ENCODE peak calls at places on chromosomes 5 and 9, in six cellular contexts. N is EL, L is NAMALWA, I is T-helper 1 cell, H is neuronal stem cell, T is Calu3. D is an unnamed sample.

GRCh38 chr5:8386889-8387288 is 517.9 kb downstream of the MTRR start:
- DNase-seq in N (no peak), L (no peak), I (no peak), H (no peak), T (no peak), D (no peak)

GRCh38 chr9:106960238-106960637 is 97.3 kb downstream of the ZNF462 start:
- DNase-seq in N (no peak), L (no peak), I (no peak), H (no peak), T (no peak), D (no peak)

GRCh38 chr9:74006935-74007334 is 490.2 kb upstream of the RORB start:
- DNase-seq in N (no peak), L (peak), I (no peak), H (no peak), T (no peak), D (no peak)

GRCh38 chr9:79164396-79164795 is 407.4 kb upstream of the TLE4 start:
- DNase-seq in N (no peak), L (no peak), I (no peak), H (no peak), T (no peak), D (no peak)

GRCh38 chr5:80061005-80061404 is 25.9 kb downstream of the THBS4 start:
- DNase-seq in N (peak), L (no peak), I (no peak), H (no peak), T (no peak), D (no peak)

GRCh38 chr9:127181595-127182190 is 59.3 kb upstream of the ANGPTL2 start:
- DNase-seq in N (no peak), L (no peak), I (no peak), H (no peak), T (no peak), D (no peak)

GRCh38 chr5:150343994-150344393 is 13.5 kb upstream of the TCOF1 start:
- DNase-seq in N (no peak), L (no peak), I (no peak), H (no peak), T (no peak), D (no peak)

GRCh38 chr9:4548796-4549725 is 58.8 kb downstream of the SLC1A1 start:
- DNase-seq in N (peak), L (peak), I (no peak), H (peak), T (peak), D (no peak)

GRCh38 chr9:72557549-72557948 is 36.1 kb downstream of the TMC1 start:
- DNase-seq in N (peak), L (no peak), I (no peak), H (no peak), T (peak), D (peak)

GRCh38 chr5:173581408-173582197 is 34.8 kb downstream of the BOD1 start:
- DNase-seq in N (peak), L (peak), I (no peak), H (peak), T (peak), D (no peak)

GRCh38 chr9:16864741-16865434 is 5.6 kb downstream of the BNC2 start:
- DNase-seq in N (peak), L (no peak), I (no peak), H (no peak), T (no peak), D (no peak)

GRCh38 chr5:128202320-128202719 is 118.8 kb downstream of the SLC12A2 start:
- DNase-seq in N (no peak), L (no peak), I (no peak), H (no peak), T (no peak), D (no peak)

GRCh38 chr9:102309379-102309778 is 570.9 kb upstream of the GRIN3A start:
- DNase-seq in N (no peak), L (no peak), I (no peak), H (no peak), T (no peak), D (no peak)

GRCh38 chr5:14399054-14399657 is 182.4 kb upstream of the OTULINL start:
- DNase-seq in N (peak), L (peak), I (no peak), H (no peak), T (no peak), D (peak)

GRCh38 chr9:95074632-95075269 is 242.8 kb downstream of the FANCC start:
- DNase-seq in N (no peak), L (no peak), I (no peak), H (no peak), T (no peak), D (no peak)

GRCh38 chr9:7001571-7001970 is 243.8 kb downstream of the KDM4C start:
- DNase-seq in N (no peak), L (no peak), I (no peak), H (no peak), T (no peak), D (no peak)

GRCh38 chr5:80083115-80083890 is 48.2 kb downstream of the THBS4 start:
- DNase-seq in N (peak), L (peak), I (no peak), H (peak), T (peak), D (peak)

GRCh38 chr5:125696762-125697161 is 726.4 kb upstream of the GRAMD2B start:
- DNase-seq in N (peak), L (no peak), I (no peak), H (no peak), T (no peak), D (peak)

GRCh38 chr5:38589629-38590028 is 33.2 kb upstream of the LIFR start:
- DNase-seq in N (no peak), L (no peak), I (no peak), H (no peak), T (no peak), D (no peak)

GRCh38 chr5:18197734-18198133 is 563.5 kb downstream of the TAF11L14 start:
- DNase-seq in N (no peak), L (no peak), I (no peak), H (no peak), T (no peak), D (no peak)

GRCh38 chr5:149235841-149236240 is 35.8 kb upstream of the AFAP1L1 start:
- DNase-seq in N (no peak), L (no peak), I (no peak), H (no peak), T (no peak), D (no peak)

GRCh38 chr5:36156619-36157018 is 4.7 kb downstream of the SKP2 start:
- DNase-seq in N (peak), L (no peak), I (no peak), H (no peak), T (no peak), D (no peak)

D was measured in SW480.